ENCODE peak calls at places on chromosomes 2 and 18, in six cellular contexts. One of them, this sample, is unnamed.

GRCh38 chr2:47265751-47266231 is 110.7 kb upstream of the STPG4 start:
- DNase-seq in lower leg skin: no peak
- DNase-seq in HepG2: no peak
- DNase-seq in breast epithelium: no peak
- DNase-seq in adrenal gland: no peak
- DNase-seq in A549: no peak
- DNase-seq in this sample: no peak

GRCh38 chr18:62723666-62724281 is 8.4 kb downstream of the PHLPP1 start:
- DNase-seq in lower leg skin: no peak
- DNase-seq in HepG2: peak; percentile 62
- DNase-seq in breast epithelium: no peak
- DNase-seq in adrenal gland: no peak
- DNase-seq in A549: no peak
- DNase-seq in this sample: no peak

GRCh38 chr2:158557752-158558151 is 101.0 kb downstream of the PKP4 start:
- DNase-seq in lower leg skin: no peak
- DNase-seq in HepG2: no peak
- DNase-seq in breast epithelium: no peak
- DNase-seq in adrenal gland: no peak
- DNase-seq in A549: no peak
- DNase-seq in this sample: no peak

GRCh38 chr18:77851798-77852197 is 602.1 kb downstream of the GALR1 start:
- DNase-seq in lower leg skin: no peak
- DNase-seq in HepG2: no peak
- DNase-seq in breast epithelium: no peak
- DNase-seq in adrenal gland: no peak
- DNase-seq in A549: no peak
- DNase-seq in this sample: no peak

GRCh38 chr2:66237470-66238354 is 197.2 kb upstream of the MEIS1 start:
- DNase-seq in lower leg skin: no peak
- DNase-seq in HepG2: no peak
- DNase-seq in breast epithelium: no peak
- DNase-seq in adrenal gland: no peak
- DNase-seq in A549: no peak
- DNase-seq in this sample: no peak

GRCh38 chr18:1777843-1778242 is 793.5 kb downstream of the METTL4 start:
- DNase-seq in lower leg skin: no peak
- DNase-seq in HepG2: no peak
- DNase-seq in breast epithelium: no peak
- DNase-seq in adrenal gland: no peak
- DNase-seq in A549: no peak
- DNase-seq in this sample: no peak

GRCh38 chr2:168935810-168936581 is 34.9 kb downstream of the G6PC2 start:
- DNase-seq in lower leg skin: no peak
- DNase-seq in HepG2: no peak
- DNase-seq in breast epithelium: no peak
- DNase-seq in adrenal gland: no peak
- DNase-seq in A549: no peak
- DNase-seq in this sample: peak; percentile 57

GRCh38 chr2:187404431-187405110 is 43.5 kb downstream of the CALCRL start:
- DNase-seq in lower leg skin: no peak
- DNase-seq in HepG2: no peak
- DNase-seq in breast epithelium: no peak
- DNase-seq in adrenal gland: no peak
- DNase-seq in A549: no peak
- DNase-seq in this sample: no peak

GRCh38 chr2:126776701-126777619 is 121.0 kb downstream of the GYPC start:
- DNase-seq in lower leg skin: peak; percentile 96
- DNase-seq in HepG2: peak; percentile 40
- DNase-seq in breast epithelium: peak; percentile 77
- DNase-seq in adrenal gland: peak; percentile 82
- DNase-seq in A549: peak; percentile 69
- DNase-seq in this sample: peak; percentile 82

GRCh38 chr2:199484927-199485326 is 27.2 kb upstream of the SATB2 start:
- DNase-seq in lower leg skin: no peak
- DNase-seq in HepG2: no peak
- DNase-seq in breast epithelium: no peak
- DNase-seq in adrenal gland: no peak
- DNase-seq in A549: peak; percentile 31
- DNase-seq in this sample: peak; percentile 47

GRCh38 chr2:111168528-111168929 is 47.8 kb downstream of the BCL2L11 start:
- DNase-seq in lower leg skin: peak; percentile 68
- DNase-seq in HepG2: no peak
- DNase-seq in breast epithelium: no peak
- DNase-seq in adrenal gland: peak; percentile 71
- DNase-seq in A549: peak; percentile 68
- DNase-seq in this sample: peak; percentile 68

GRCh38 chr18:74928194-74928968 is 280.6 kb downstream of the PTGR3 start:
- DNase-seq in lower leg skin: no peak
- DNase-seq in HepG2: no peak
- DNase-seq in breast epithelium: no peak
- DNase-seq in adrenal gland: no peak
- DNase-seq in A549: no peak
- DNase-seq in this sample: no peak

GRCh38 chr18:69885381-69885780 is 62.3 kb downstream of the CD226 start:
- DNase-seq in lower leg skin: no peak
- DNase-seq in HepG2: no peak
- DNase-seq in breast epithelium: no peak
- DNase-seq in adrenal gland: no peak
- DNase-seq in A549: no peak
- DNase-seq in this sample: no peak

GRCh38 chr2:43207553-43208300 is 18.7 kb downstream of the ZFP36L2 start:
- DNase-seq in lower leg skin: no peak
- DNase-seq in HepG2: no peak
- DNase-seq in breast epithelium: no peak
- DNase-seq in adrenal gland: no peak
- DNase-seq in A549: no peak
- DNase-seq in this sample: peak; percentile 57

GRCh38 chr2:2182688-2183087 is 148.4 kb downstream of the MYT1L start:
- DNase-seq in lower leg skin: no peak
- DNase-seq in HepG2: no peak
- DNase-seq in breast epithelium: no peak
- DNase-seq in adrenal gland: no peak
- DNase-seq in A549: no peak
- DNase-seq in this sample: no peak

GRCh38 chr2:109631741-109632140 is 17.6 kb downstream of the SOWAHC start:
- DNase-seq in lower leg skin: peak; percentile 54
- DNase-seq in HepG2: no peak
- DNase-seq in breast epithelium: no peak
- DNase-seq in adrenal gland: no peak
- DNase-seq in A549: no peak
- DNase-seq in this sample: no peak

GRCh38 chr2:74513605-74514367 is 464 bp upstream of the TLX2 start:
- DNase-seq in lower leg skin: no peak
- DNase-seq in HepG2: no peak
- DNase-seq in breast epithelium: no peak
- DNase-seq in adrenal gland: no peak
- DNase-seq in A549: no peak
- DNase-seq in this sample: no peak

GRCh38 chr2:148391324-148391723 is 253.2 kb upstream of the EPC2 start:
- DNase-seq in lower leg skin: no peak
- DNase-seq in HepG2: no peak
- DNase-seq in breast epithelium: no peak
- DNase-seq in adrenal gland: no peak
- DNase-seq in A549: no peak
- DNase-seq in this sample: no peak

GRCh38 chr2:187774551-187775071 is 220.4 kb upstream of the TFPI start:
- DNase-seq in lower leg skin: no peak
- DNase-seq in HepG2: no peak
- DNase-seq in breast epithelium: no peak
- DNase-seq in adrenal gland: no peak
- DNase-seq in A549: no peak
- DNase-seq in this sample: no peak

GRCh38 chr2:17879137-17879912 is 858 bp downstream of the KCNS3 start:
- DNase-seq in lower leg skin: peak; percentile 89
- DNase-seq in HepG2: no peak
- DNase-seq in breast epithelium: peak; percentile 75
- DNase-seq in adrenal gland: peak; percentile 48
- DNase-seq in A549: peak; percentile 77
- DNase-seq in this sample: no peak

GRCh38 chr2:17877811-17878221 is 651 bp upstream of the KCNS3 start:
- DNase-seq in lower leg skin: no peak
- DNase-seq in HepG2: no peak
- DNase-seq in breast epithelium: no peak
- DNase-seq in adrenal gland: no peak
- DNase-seq in A549: no peak
- DNase-seq in this sample: peak; percentile 38

GRCh38 chr2:17879913-17880274 is 1.4 kb downstream of the KCNS3 start:
- DNase-seq in lower leg skin: no peak
- DNase-seq in HepG2: peak; percentile 13
- DNase-seq in breast epithelium: no peak
- DNase-seq in adrenal gland: no peak
- DNase-seq in A549: no peak
- DNase-seq in this sample: no peak

GRCh38 chr2:17876590-17876989 is 1.9 kb upstream of the KCNS3 start:
- DNase-seq in lower leg skin: no peak
- DNase-seq in HepG2: no peak
- DNase-seq in breast epithelium: no peak
- DNase-seq in adrenal gland: no peak
- DNase-seq in A549: no peak
- DNase-seq in this sample: no peak

GRCh38 chr2:17878222-17879136 is at the start of gene KCNS3:
- DNase-seq in lower leg skin: peak; percentile 84
- DNase-seq in HepG2: no peak
- DNase-seq in breast epithelium: no peak
- DNase-seq in adrenal gland: peak; percentile 41
- DNase-seq in A549: peak; percentile 23
- DNase-seq in this sample: no peak
- TF ChIP-seq POLR2A in lower leg skin: no peak
- TF ChIP-seq POLR2A in HepG2: no peak
- TF ChIP-seq POLR2A in breast epithelium: no peak
- TF ChIP-seq POLR2A in adrenal gland: peak; percentile 17
- TF ChIP-seq POLR2A in A549: peak; percentile 10
- TF ChIP-seq POLR2A in this sample: no peak

DNA sequence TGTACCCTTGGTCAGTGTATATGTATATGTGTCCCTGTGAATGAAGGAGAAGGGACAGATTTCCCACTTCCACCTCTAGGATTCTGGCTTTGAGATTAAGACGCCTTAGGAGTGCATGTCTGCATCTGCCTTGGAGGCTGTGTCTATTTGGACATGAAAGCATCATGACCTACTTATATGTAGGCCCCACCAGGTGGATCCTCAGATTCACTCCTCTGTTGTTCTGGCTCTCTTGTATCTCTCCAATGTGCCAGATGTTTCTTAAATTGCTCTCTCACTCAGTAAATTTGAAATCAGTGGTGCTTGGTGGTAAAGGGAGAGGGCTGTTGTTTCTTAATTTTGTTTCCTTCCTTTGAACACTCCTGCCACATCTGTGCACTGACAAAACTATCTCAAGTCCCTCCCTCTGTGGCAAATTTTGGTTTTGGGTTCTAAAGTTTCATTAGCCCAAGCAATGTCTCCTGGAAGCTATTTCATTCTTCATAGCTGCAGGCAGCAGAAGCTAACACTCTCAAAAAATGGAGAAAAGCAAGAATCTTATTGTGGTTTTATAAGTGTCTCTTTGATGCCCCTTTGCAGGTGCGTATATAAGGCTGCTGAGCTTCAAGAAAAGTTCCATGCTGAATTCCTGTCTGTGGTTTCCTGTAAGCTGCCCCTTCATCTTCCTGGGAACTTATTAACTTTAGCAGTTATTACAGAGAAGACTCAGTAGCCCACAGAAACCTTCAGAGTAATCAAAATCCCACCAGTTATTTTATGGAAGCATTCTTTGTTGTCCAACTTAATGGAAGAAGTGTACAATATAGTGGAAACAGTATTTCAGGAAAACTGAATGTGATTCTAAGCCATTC is 179.6 kb upstream of the SETBP1 start:
- DNase-seq in lower leg skin: no peak
- DNase-seq in HepG2: no peak
- DNase-seq in breast epithelium: no peak
- DNase-seq in adrenal gland: no peak
- DNase-seq in A549: no peak
- DNase-seq in this sample: no peak
- TF ChIP-seq CTCF in lower leg skin: no peak
- TF ChIP-seq CTCF in HepG2: no peak
- TF ChIP-seq CTCF in breast epithelium: no peak
- TF ChIP-seq CTCF in adrenal gland: no peak
- TF ChIP-seq CTCF in A549: no peak
- TF ChIP-seq CTCF in this sample: no peak

DNA sequence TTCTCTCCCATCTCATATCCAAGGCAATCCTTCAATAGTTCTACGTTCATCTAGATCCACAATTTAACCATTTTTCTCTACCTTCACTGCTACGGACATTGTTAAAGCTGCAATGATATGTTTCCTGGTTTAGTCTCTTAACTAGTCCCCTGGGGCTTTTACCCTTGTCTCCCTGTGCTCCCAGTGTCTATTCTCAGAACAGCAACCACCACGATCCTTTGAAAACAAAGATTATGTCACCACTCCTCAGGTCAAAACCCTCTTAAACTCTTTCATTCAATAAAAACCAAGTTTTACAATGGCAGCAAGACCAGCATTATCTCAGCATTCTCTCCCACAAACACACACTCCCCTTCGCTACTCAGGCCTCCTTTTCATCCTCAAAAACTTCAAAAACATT is 298.2 kb upstream of the CHST9 start:
- DNase-seq in lower leg skin: no peak
- DNase-seq in HepG2: no peak
- DNase-seq in breast epithelium: no peak
- DNase-seq in adrenal gland: no peak
- DNase-seq in A549: no peak
- DNase-seq in this sample: peak; percentile 35
- H3K4me3 ChIP-seq in lower leg skin: no peak overlapping the region
- H3K4me3 ChIP-seq in HepG2: no peak overlapping the region
- H3K4me3 ChIP-seq in breast epithelium: no peak overlapping the region
- H3K4me3 ChIP-seq in adrenal gland: no peak overlapping the region
- H3K4me3 ChIP-seq in A549: no peak overlapping the region
- H3K4me3 ChIP-seq in this sample: no peak overlapping the region

GRCh38 chr2:196987654-196988364 is 61.3 kb upstream of the PGAP1 start:
- DNase-seq in lower leg skin: no peak
- DNase-seq in HepG2: peak; percentile 46
- DNase-seq in breast epithelium: no peak
- DNase-seq in adrenal gland: peak; percentile 75
- DNase-seq in A549: peak; percentile 85
- DNase-seq in this sample: peak; percentile 97
- TF ChIP-seq POLR2A in lower leg skin: no peak
- TF ChIP-seq POLR2A in HepG2: no peak
- TF ChIP-seq POLR2A in breast epithelium: no peak
- TF ChIP-seq POLR2A in adrenal gland: peak; percentile 56
- TF ChIP-seq POLR2A in A549: no peak
- TF ChIP-seq POLR2A in this sample: peak; percentile 52

GRCh38 chr2:176211110-176211509 is 22.6 kb downstream of the HOXD1 start:
- DNase-seq in lower leg skin: no peak
- DNase-seq in HepG2: no peak
- DNase-seq in breast epithelium: no peak
- DNase-seq in adrenal gland: no peak
- DNase-seq in A549: no peak
- DNase-seq in this sample: no peak

GRCh38 chr2:176202491-176202890 is 14.0 kb downstream of the HOXD1 start:
- DNase-seq in lower leg skin: no peak
- DNase-seq in HepG2: no peak
- DNase-seq in breast epithelium: no peak
- DNase-seq in adrenal gland: no peak
- DNase-seq in A549: no peak
- DNase-seq in this sample: no peak

GRCh38 chr2:176200971-176201370 is 12.5 kb downstream of the HOXD1 start:
- DNase-seq in lower leg skin: no peak
- DNase-seq in HepG2: no peak
- DNase-seq in breast epithelium: no peak
- DNase-seq in adrenal gland: no peak
- DNase-seq in A549: no peak
- DNase-seq in this sample: no peak

GRCh38 chr2:176212276-176212675 is 23.8 kb downstream of the HOXD1 start:
- DNase-seq in lower leg skin: no peak
- DNase-seq in HepG2: no peak
- DNase-seq in breast epithelium: no peak
- DNase-seq in adrenal gland: no peak
- DNase-seq in A549: no peak
- DNase-seq in this sample: no peak

GRCh38 chr2:176206677-176207076 is 18.2 kb downstream of the HOXD1 start:
- DNase-seq in lower leg skin: no peak
- DNase-seq in HepG2: no peak
- DNase-seq in breast epithelium: no peak
- DNase-seq in adrenal gland: no peak
- DNase-seq in A549: no peak
- DNase-seq in this sample: no peak
- TF ChIP-seq CTCF in lower leg skin: no peak
- TF ChIP-seq CTCF in HepG2: no peak
- TF ChIP-seq CTCF in breast epithelium: no peak
- TF ChIP-seq CTCF in adrenal gland: no peak
- TF ChIP-seq CTCF in A549: no peak
- TF ChIP-seq CTCF in this sample: no peak

This sample was measured in NB4.